ENCODE peak calls at places on chromosomes 6 and 20, in four cellular contexts. W is mesenchymal stem cell, O is trophoblast cell, H is H9. A is an unnamed sample.

GRCh38 chr20:46171909-46172308 is 53.8 kb downstream of the CD40 start:
- DNase-seq in W (no peak), O (no peak), H (no peak), A (no peak)

GRCh38 chr6:79946242-79946641 is 1.1 kb downstream of the ELOVL4 start:
- DNase-seq in W (peak), O (no peak), H (peak), A (peak)

GRCh38 chr6:44131880-44132279 is 4.5 kb downstream of the TMEM63B start:
- DNase-seq in W (no peak), O (no peak), H (peak), A (no peak)

GRCh38 chr20:53917145-53918009 is 153.0 kb downstream of the BCAS1 start:
- DNase-seq in W (peak), O (peak), H (no peak), A (no peak)

GRCh38 chr6:132344811-132345210 is 56.5 kb downstream of the MOXD1 start:
- DNase-seq in W (no peak), O (no peak), H (no peak), A (no peak)

GRCh38 chr6:87919001-87919400 is 128.6 kb upstream of the SPACA1 start:
- DNase-seq in W (no peak), O (no peak), H (no peak), A (no peak)

GRCh38 chr6:11368760-11369159 is 136.3 kb upstream of the NEDD9 start:
- DNase-seq in W (no peak), O (no peak), H (no peak), A (no peak)

GRCh38 chr6:114200896-114201295 is 141.9 kb downstream of the HS3ST5 start:
- DNase-seq in W (no peak), O (no peak), H (no peak), A (no peak)

GRCh38 chr6:7787137-7787575 is 61.3 kb downstream of the BMP6 start:
- DNase-seq in W (peak), O (peak), H (no peak), A (no peak)

GRCh38 chr6:73418081-73418741 is 23.6 kb downstream of the DDX43 start:
- DNase-seq in W (peak), O (no peak), H (no peak), A (no peak)

GRCh38 chr6:81774542-81774941 is 22.1 kb upstream of the TENT5A start:
- DNase-seq in W (no peak), O (no peak), H (no peak), A (no peak)

GRCh38 chr6:154614101-154614500 is 103.6 kb upstream of the CNKSR3 start:
- DNase-seq in W (peak), O (no peak), H (no peak), A (no peak)

GRCh38 chr20:50595433-50595895 is 85.3 kb downstream of the PTPN1 start:
- DNase-seq in W (no peak), O (no peak), H (no peak), A (no peak)

GRCh38 chr6:35385457-35386202 is 43.3 kb downstream of the PPARD start:
- DNase-seq in W (no peak), O (no peak), H (no peak), A (no peak)

GRCh38 chr6:143034689-143035334 is 25.9 kb upstream of the AIG1 start:
- DNase-seq in W (no peak), O (no peak), H (no peak), A (no peak)

GRCh38 chr6:140271759-140272377 is 897.4 kb upstream of the CITED2 start:
- DNase-seq in W (no peak), O (no peak), H (no peak), A (peak)

GRCh38 chr6:16129623-16130243 is 847 bp downstream of the MYLIP start:
- DNase-seq in W (no peak), O (no peak), H (peak), A (peak)

GRCh38 chr20:2197166-2197565 is 95.5 kb downstream of the STK35 start:
- DNase-seq in W (no peak), O (no peak), H (no peak), A (no peak)

GRCh38 chr6:11011787-11012234 is 32.3 kb downstream of the ELOVL2 start:
- DNase-seq in W (no peak), O (peak), H (peak), A (no peak)

GRCh38 chr6:112253505-112253841 is 894 bp downstream of the LAMA4 start:
- DNase-seq in W (peak), O (no peak), H (no peak), A (no peak)

GRCh38 chr6:30060634-30060981 is 457 bp upstream of the POLR1H start:
- DNase-seq in W (peak), O (no peak), H (no peak), A (no peak)

GRCh38 chr20:45780159-45780558 is 11.5 kb downstream of the WFDC3 start:
- DNase-seq in W (no peak), O (no peak), H (no peak), A (no peak)

GRCh38 chr6:20751293-20751946 is 217.2 kb downstream of the CDKAL1 start:
- DNase-seq in W (peak), O (no peak), H (no peak), A (no peak)

GRCh38 chr6:114906096-114906495 is 563.3 kb upstream of the HS3ST5 start:
- DNase-seq in W (no peak), O (no peak), H (no peak), A (no peak)

GRCh38 chr6:659716-660581 is 3.0 kb upstream of the HUS1B start:
- DNase-seq in W (no peak), O (no peak), H (peak), A (no peak)
- H2BK12ac ChIP-seq in W (peak), O (peak), H (peak), A (no peak)

DNA sequence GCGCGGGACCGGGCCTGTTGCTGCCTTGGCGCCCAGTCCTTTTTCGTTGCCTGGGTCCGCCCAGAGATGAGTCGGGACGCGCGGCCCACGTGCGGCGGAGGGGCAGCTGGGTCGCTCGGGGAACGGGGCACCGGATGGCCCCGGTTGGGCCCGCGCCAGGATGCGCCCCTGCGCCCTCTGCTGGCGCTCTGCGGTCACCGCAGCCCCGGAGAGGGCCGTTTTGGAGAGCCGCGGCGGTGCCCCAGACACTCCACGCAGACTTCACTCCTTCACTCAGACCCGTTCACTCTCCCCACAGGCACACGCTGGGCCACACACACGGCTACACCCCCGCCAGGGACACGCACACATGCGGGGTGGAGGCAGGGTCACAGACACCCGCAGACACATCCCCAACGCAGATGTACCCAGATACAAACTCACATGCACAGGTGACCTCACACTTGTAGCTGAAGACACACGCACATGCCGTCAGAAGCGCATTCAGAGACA is 38.8 kb downstream of the SRC start:
- DNase-seq in W (peak), O (peak), H (peak), A (peak)
- H2AFZ ChIP-seq in W (no peak), O (no peak), H (no peak), A (peak)

GRCh38 chr6:160431231-160431630 is 83.1 kb downstream of the SLC22A3 start:
- DNase-seq in W (no peak), O (no peak), H (no peak), A (no peak)

GRCh38 chr6:160430741-160431140 is 82.6 kb downstream of the SLC22A3 start:
- DNase-seq in W (no peak), O (no peak), H (no peak), A (no peak)

GRCh38 chr6:160428818-160429744 is 80.9 kb downstream of the SLC22A3 start:
- DNase-seq in W (no peak), O (no peak), H (peak), A (peak)

GRCh38 chr6:160430203-160430602 is 82.0 kb downstream of the SLC22A3 start:
- DNase-seq in W (no peak), O (no peak), H (no peak), A (no peak)

GRCh38 chr6:160431791-160432404 is 83.7 kb downstream of the SLC22A3 start:
- DNase-seq in W (no peak), O (no peak), H (no peak), A (no peak)
- H3K27ac ChIP-seq in W (no peak), O (no peak), H (no peak), A (no peak)

GRCh38 chr6:160344281-160344680 is 3.9 kb upstream of the SLC22A3 start:
- DNase-seq in W (no peak), O (no peak), H (no peak), A (no peak)

GRCh38 chr6:160349837-160350236 is 1.7 kb downstream of the SLC22A3 start:
- DNase-seq in W (no peak), O (no peak), H (no peak), A (no peak)

GRCh38 chr6:160348209-160348551 is at the start of gene SLC22A3:
- DNase-seq in W (no peak), O (peak), H (peak), A (peak)

GRCh38 chr6:160347259-160348208 is 644 bp upstream of the SLC22A3 start:
- DNase-seq in W (no peak), O (no peak), H (peak), A (peak)

DNA sequence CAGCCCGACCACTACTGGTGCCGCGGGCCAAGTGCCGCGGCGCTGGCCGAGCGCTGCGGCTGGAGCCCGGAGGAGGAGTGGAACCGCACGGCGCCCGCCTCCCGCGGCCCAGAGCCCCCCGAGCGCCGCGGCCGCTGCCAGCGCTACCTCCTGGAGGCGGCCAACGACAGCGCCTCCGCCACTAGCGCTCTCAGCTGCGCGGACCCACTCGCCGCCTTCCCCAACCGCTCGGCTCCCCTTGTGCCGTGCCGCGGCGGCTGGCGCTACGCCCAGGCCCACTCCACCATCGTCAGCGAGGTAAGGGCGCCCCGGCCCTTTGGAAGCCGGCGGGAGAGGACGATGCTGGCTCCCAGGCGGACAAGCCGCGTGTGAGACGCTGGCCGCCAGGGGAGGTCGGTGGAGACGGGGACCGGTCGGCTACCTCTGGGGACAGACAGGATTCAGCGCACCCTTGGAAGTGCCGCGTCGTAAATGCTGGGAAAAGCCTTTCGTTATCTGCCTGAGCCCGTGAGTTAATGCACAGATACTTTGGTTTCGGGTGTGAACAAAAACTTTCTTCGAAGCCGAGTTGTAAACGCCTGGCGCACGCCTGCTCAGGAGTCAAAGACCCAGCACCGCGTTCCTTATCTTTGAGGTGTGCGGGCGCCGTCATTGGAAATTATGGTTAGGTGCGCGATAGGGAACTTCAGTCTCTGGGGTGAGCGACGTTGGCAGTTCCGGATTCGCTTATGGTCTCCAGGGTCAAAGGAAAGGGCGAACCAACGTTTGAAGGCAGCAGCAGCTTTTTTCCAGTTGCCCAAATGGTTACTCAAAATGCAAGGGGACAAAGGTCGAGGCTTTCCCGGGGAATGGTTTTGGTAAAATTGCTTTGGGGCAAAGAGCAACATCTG is 619 bp downstream of the SLC22A3 start:
- DNase-seq in W (peak), O (peak), H (peak), A (peak)
- H2BK12ac ChIP-seq in W (no peak), O (no peak), H (no peak), A (no peak)

A was measured in neuronal stem cell.